ENCODE peak calls at places on chromosome 11, in ten cellular contexts. D is AG04450, E is left ventricle myocardium inferior, O is fibroblast of villous mesenchyme, N is cardiac muscle cell, L is A549, X is astrocyte of the cerebellum, A is omental fat pad, G is BE2C, B is bronchial epithelial cell. W is an unnamed sample.

GRCh38 chr11:125128450-125128849 is 17.0 kb upstream of the TMEM218 start:
- DNase-seq in D (peak; percentile 67), E (no peak), O (peak; percentile 49), N (peak; percentile 53), L (no peak), X (no peak), A (no peak), G (no peak), B (peak; percentile 69), W (peak; percentile 22)

GRCh38 chr11:12076840-12077534 is 33.4 kb upstream of the MICAL2 start:
- DNase-seq in D (no peak), E (no peak), O (peak; percentile 89), N (no peak), L (peak; percentile 53), X (no peak), A (no peak), G (no peak), B (no peak), W (peak; percentile 64)

GRCh38 chr11:8713760-8714159 is 31.2 kb downstream of the RPL27A start:
- DNase-seq in D (no peak), E (no peak), O (no peak), N (no peak), L (no peak), X (no peak), A (no peak), G (no peak), B (no peak), W (no peak)

GRCh38 chr11:75193271-75193670 is 42.4 kb downstream of the SLCO2B1 start:
- DNase-seq in D (no peak), E (no peak), O (no peak), N (no peak), L (no peak), X (no peak), A (no peak), G (no peak), B (no peak), W (no peak)

GRCh38 chr11:75786101-75786736 is 17.6 kb downstream of the DGAT2 start:
- DNase-seq in D (no peak), E (no peak), O (no peak), N (no peak), L (no peak), X (no peak), A (no peak), G (no peak), B (no peak), W (no peak)

GRCh38 chr11:26231252-26231661 is 100.7 kb upstream of the ANO3 start:
- DNase-seq in D (peak; percentile 44), E (no peak), O (peak; percentile 45), N (peak; percentile 27), L (no peak), X (peak; percentile 35), A (no peak), G (no peak), B (peak; percentile 98), W (peak; percentile 46)

GRCh38 chr11:114060402-114061052 is 1.0 kb downstream of the ZBTB16 start:
- DNase-seq in D (no peak), E (peak; percentile 57), O (peak; percentile 35), N (peak; percentile 41), L (no peak), X (no peak), A (no peak), G (no peak), B (no peak), W (peak; percentile 28)

GRCh38 chr11:11450744-11451362 is 97.8 kb upstream of the CSNK2A3 start:
- DNase-seq in D (peak; percentile 72), E (no peak), O (peak; percentile 61), N (peak; percentile 52), L (no peak), X (no peak), A (no peak), G (no peak), B (peak; percentile 76), W (no peak)

GRCh38 chr11:69518081-69518950 is 36.9 kb downstream of the LINC01488 start:
- DNase-seq in D (peak; percentile 46), E (no peak), O (peak; percentile 35), N (peak; percentile 94), L (no peak), X (peak; percentile 67), A (no peak), G (no peak), B (peak; percentile 29), W (peak; percentile 61)

GRCh38 chr11:124446926-124447325 is 1.4 kb upstream of the OR8B8 start:
- DNase-seq in D (no peak), E (no peak), O (no peak), N (peak; percentile 8), L (no peak), X (no peak), A (no peak), G (no peak), B (peak; percentile 56), W (no peak)

GRCh38 chr11:84250834-84251613 is 964.9 kb upstream of the CCDC90B start:
- DNase-seq in D (no peak), E (no peak), O (no peak), N (no peak), L (no peak), X (no peak), A (no peak), G (no peak), B (peak; percentile 42), W (no peak)

GRCh38 chr11:67261635-67261941 is 4.7 kb upstream of the GRK2 start:
- DNase-seq in D (no peak), E (no peak), O (no peak), N (no peak), L (no peak), X (no peak), A (no peak), G (no peak), B (no peak), W (no peak)

GRCh38 chr11:112553340-112553739 is 292.7 kb upstream of the PLET1 start:
- DNase-seq in D (no peak), E (no peak), O (no peak), N (no peak), L (no peak), X (no peak), A (no peak), G (no peak), B (no peak), W (no peak)

GRCh38 chr11:120516461-120517389 is 5.2 kb downstream of the GRIK4 start:
- DNase-seq in D (no peak), E (no peak), O (no peak), N (no peak), L (no peak), X (no peak), A (no peak), G (peak; percentile 75), B (no peak), W (no peak)

GRCh38 chr11:77789061-77789730 is 31.3 kb downstream of the RSF1 start:
- DNase-seq in D (no peak), E (no peak), O (no peak), N (no peak), L (no peak), X (no peak), A (no peak), G (no peak), B (no peak), W (no peak)

DNA sequence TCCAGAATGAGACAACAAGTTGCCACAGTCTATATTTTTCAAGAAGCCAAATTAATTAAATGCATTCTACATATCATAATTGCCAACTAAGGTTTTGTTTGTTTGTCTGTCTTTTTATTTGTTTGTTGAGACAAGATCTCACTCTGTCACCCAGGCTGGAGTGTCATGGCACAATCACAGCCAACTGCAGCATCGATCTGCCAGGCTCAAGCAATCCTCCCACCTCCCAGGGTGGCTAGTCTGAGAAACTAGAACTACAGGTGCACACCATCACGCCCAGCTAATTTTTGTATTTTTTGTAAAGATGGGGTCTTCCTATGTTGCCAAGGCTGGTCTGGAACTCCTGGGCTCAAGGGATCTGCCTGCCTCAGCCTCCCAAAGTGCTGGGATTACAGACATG is 140.0 kb downstream of the LRRC4C start:
- DNase-seq in D (no peak), E (no peak), O (no peak), N (no peak), L (no peak), X (no peak), A (no peak), G (no peak), B (no peak), W (no peak)
- TF ChIP-seq CTCF in D (no peak), E (no peak), O (no peak), N (no peak), L (no peak), X (no peak), A (no peak), G (no peak), B (no peak), W (no peak)

GRCh38 chr11:2389344-2390026 is 11.1 kb upstream of the TSSC4 start:
- DNase-seq in D (no peak), E (no peak), O (no peak), N (no peak), L (no peak), X (no peak), A (no peak), G (no peak), B (no peak), W (no peak)
- TF ChIP-seq CTCF in D (peak; percentile 18), E (no peak), O (no peak), N (no peak), L (no peak), X (peak; percentile 6), A (no peak), G (no peak), B (no peak), W (no peak)

GRCh38 chr11:15653191-15653590 is 538.5 kb downstream of the INSC start:
- DNase-seq in D (no peak), E (no peak), O (no peak), N (no peak), L (no peak), X (no peak), A (no peak), G (no peak), B (no peak), W (no peak)

GRCh38 chr11:15649371-15650104 is 534.8 kb downstream of the INSC start:
- DNase-seq in D (no peak), E (no peak), O (peak; percentile 93), N (peak; percentile 65), L (no peak), X (no peak), A (no peak), G (no peak), B (no peak), W (no peak)

GRCh38 chr11:15651033-15651432 is 536.3 kb downstream of the INSC start:
- DNase-seq in D (no peak), E (no peak), O (no peak), N (no peak), L (no peak), X (no peak), A (no peak), G (peak; percentile 4), B (no peak), W (no peak)

GRCh38 chr11:15651782-15652181 is 537.1 kb downstream of the INSC start:
- DNase-seq in D (no peak), E (no peak), O (peak; percentile 48), N (peak; percentile 40), L (no peak), X (no peak), A (no peak), G (no peak), B (no peak), W (no peak)

GRCh38 chr11:15650105-15650938 is 535.6 kb downstream of the INSC start:
- DNase-seq in D (peak; percentile 82), E (peak; percentile 96), O (peak; percentile 96), N (peak; percentile 97), L (peak; percentile 79), X (peak; percentile 80), A (peak; percentile 75), G (peak; percentile 90), B (peak; percentile 68), W (peak; percentile 92)
- TF ChIP-seq CTCF in D (peak; percentile 95), E (peak; percentile 99), O (peak; percentile 99), N (peak; percentile 95), L (peak; percentile 82), X (peak; percentile 94), A (no peak), G (peak; percentile 66), B (peak; percentile 99), W (peak; percentile 97)

GRCh38 chr11:130198964-130199363 is 39.4 kb downstream of the ST14 start:
- DNase-seq in D (no peak), E (no peak), O (no peak), N (no peak), L (no peak), X (no peak), A (no peak), G (no peak), B (no peak), W (no peak)
- TF ChIP-seq CTCF in D (no peak), E (no peak), O (no peak), N (no peak), L (no peak), X (no peak), A (no peak), G (peak; percentile 4), B (peak; percentile 9), W (no peak)